ENCODE peak calls at places on chromosomes 13 and 19, in seven cellular contexts. O is glutamatergic neuron, T is cardiac muscle cell, N is mammary epithelial cell, F is natural killer cell, H is left ventricle myocardium inferior, A is H9. D is an unnamed sample.

GRCh38 chr19:23382955-23383354 is 12.3 kb downstream of the ZNF91 start:
- DNase-seq in O (no peak), T (no peak), N (no peak), F (no peak), H (no peak), A (no peak), D (no peak)

GRCh38 chr19:2014731-2015610 is 543 bp downstream of the BTBD2 start:
- DNase-seq in O (peak), T (peak), N (no peak), F (no peak), H (no peak), A (no peak), D (no peak)

GRCh38 chr19:54449701-54450069 is 686 bp downstream of the LENG8 start:
- DNase-seq in O (no peak), T (no peak), N (no peak), F (no peak), H (no peak), A (no peak), D (no peak)

GRCh38 chr19:38952395-38953165 is 21.8 kb downstream of the MRPS12 start:
- DNase-seq in O (peak), T (peak), N (no peak), F (no peak), H (no peak), A (peak), D (peak)

GRCh38 chr19:787551-787950 is 9.7 kb upstream of the PTBP1 start:
- DNase-seq in O (no peak), T (no peak), N (no peak), F (no peak), H (no peak), A (no peak), D (no peak)

GRCh38 chr19:29529646-29530548 is 4.1 kb downstream of the VSTM2B start:
- DNase-seq in O (peak), T (peak), N (no peak), F (no peak), H (no peak), A (peak), D (peak)

GRCh38 chr13:114124921-114125320 is 7.5 kb downstream of the RASA3 start:
- DNase-seq in O (no peak), T (no peak), N (peak), F (peak), H (no peak), A (no peak), D (no peak)

GRCh38 chr19:42081584-42082258 is 5.8 kb downstream of the ZNF574 start:
- DNase-seq in O (no peak), T (no peak), N (no peak), F (no peak), H (no peak), A (no peak), D (no peak)

GRCh38 chr13:52455677-52456041 is 381 bp downstream of the CKAP2 start:
- DNase-seq in O (peak), T (peak), N (peak), F (peak), H (peak), A (peak), D (peak)

GRCh38 chr19:5345895-5346386 is 5.3 kb upstream of the PTPRS start:
- DNase-seq in O (no peak), T (no peak), N (peak), F (no peak), H (no peak), A (no peak), D (no peak)

GRCh38 chr19:3250675-3251074 is 26.2 kb downstream of the CELF5 start:
- DNase-seq in O (peak), T (no peak), N (no peak), F (peak), H (no peak), A (no peak), D (no peak)

GRCh38 chr13:69579351-69579750 is 528.3 kb upstream of the ATXN8OS start:
- DNase-seq in O (no peak), T (peak), N (peak), F (no peak), H (no peak), A (no peak), D (no peak)
- TF ChIP-seq CTCF in O (no peak), T (no peak), N (peak), F (no peak), H (no peak), A (peak), D (no peak)

GRCh38 chr19:43316591-43317319 is 36.7 kb upstream of the CD177 start:
- DNase-seq in O (no peak), T (no peak), N (no peak), F (no peak), H (no peak), A (peak), D (no peak)
- TF ChIP-seq CTCF in O (no peak), T (peak), N (peak), F (no peak), H (no peak), A (peak), D (no peak)

DNA sequence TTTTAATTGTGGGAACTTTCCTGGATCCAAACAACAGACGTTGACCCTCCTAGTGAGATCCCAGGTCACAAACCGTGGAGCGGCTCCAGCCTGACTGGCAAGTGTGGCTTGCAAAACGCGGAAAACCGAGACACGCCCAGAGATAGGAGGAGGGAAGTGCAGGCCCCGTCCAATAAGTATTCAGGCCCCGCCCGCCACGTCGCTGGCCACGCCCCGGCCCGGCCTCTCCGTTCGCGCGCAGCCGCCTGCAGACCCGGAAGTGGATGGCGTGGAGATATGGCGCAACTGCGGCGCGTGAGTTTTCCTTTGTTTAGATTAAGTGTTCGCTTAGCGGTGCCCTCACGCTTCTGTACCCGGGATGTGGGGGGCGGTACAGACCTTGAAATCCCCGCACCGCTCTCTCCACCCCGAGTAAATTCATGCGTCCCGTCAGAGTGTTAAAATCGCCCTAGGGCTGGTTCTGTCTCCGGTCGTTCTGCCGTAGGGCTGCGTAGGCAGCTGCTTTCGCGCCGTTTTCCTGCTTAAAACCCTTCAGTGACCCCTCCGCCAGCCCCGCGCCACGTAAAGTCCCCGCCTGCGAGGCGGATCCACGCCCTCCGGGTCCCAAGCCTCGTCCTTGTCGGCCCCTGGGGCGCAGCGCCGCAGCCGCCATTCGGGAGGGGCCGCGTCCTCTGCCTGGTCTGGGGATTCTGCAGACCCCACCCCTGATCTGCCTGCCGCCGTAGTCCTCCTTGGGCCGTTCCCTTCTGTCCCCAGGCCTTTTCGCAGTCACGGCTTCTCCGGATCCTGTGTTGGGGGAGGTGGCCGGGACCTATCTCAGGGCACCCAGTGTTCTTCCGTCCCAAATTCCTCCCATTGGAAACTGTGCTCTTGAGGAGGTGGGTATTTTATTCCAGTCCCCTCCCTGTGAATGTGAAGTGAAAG is at the start of gene ZNF766:
- DNase-seq in O (peak), T (peak), N (peak), F (peak), H (peak), A (peak), D (peak)
- TF ChIP-seq CTCF in O (peak), T (no peak), N (no peak), F (no peak), H (no peak), A (no peak), D (no peak)

GRCh38 chr19:11587973-11588631 is 9.2 kb upstream of the ZNF627 start:
- DNase-seq in O (no peak), T (no peak), N (no peak), F (no peak), H (no peak), A (no peak), D (no peak)
- TF ChIP-seq CTCF in O (peak), T (no peak), N (no peak), F (no peak), H (no peak), A (no peak), D (peak)

DNA sequence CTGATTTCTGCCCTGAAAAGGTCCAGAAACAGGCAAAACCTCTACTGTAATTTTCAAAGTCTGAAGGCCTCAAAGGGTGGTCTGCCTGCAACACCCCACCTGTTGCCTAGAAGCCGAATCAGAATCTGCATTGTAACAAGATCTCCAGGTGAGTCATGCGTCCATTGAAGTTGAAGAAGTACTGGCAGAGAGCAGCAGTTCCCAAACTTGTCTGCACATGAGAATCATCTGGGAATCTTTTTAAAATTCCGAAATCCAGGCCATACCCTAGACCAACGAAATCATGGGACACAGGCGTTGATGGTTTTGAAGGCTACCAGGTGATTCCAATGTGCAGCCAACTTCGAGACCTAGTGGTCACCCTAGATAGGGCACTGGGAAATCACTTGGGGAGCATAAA is 16.0 kb upstream of the CLN5 start:
- DNase-seq in O (no peak), T (no peak), N (peak), F (no peak), H (no peak), A (no peak), D (no peak)
- TF ChIP-seq CTCF in O (no peak), T (no peak), N (peak), F (no peak), H (no peak), A (no peak), D (no peak)

GRCh38 chr19:34772697-34773554 is at the start of gene ZNF599:
- DNase-seq in O (peak), T (peak), N (peak), F (peak), H (peak), A (peak), D (peak)
- TF ChIP-seq CTCF in O (no peak), T (no peak), N (no peak), F (no peak), H (no peak), A (no peak), D (no peak)

D was measured in endothelial cell.